ENCODE peak calls at places on chromosomes 16 and 17, in nine cellular contexts. V is cardiac muscle cell, P is HFFc6, G is kidney, F is AG04450, W is fibroblast of lung, K is WTC11, A is RWPE1, H is dorsolateral prefrontal cortex. X is an unnamed sample.

GRCh38 chr17:80195671-80196529 is 24.2 kb downstream of the SGSH start:
- DNase-seq in V (no peak), P (no peak), G (peak), F (no peak), W (no peak), K (peak), A (no peak), H (no peak), X (peak)

GRCh38 chr16:22092143-22092933 is at the start of gene VWA3A:
- DNase-seq in V (peak), P (peak), G (peak), F (peak), W (peak), K (peak), A (no peak), H (peak), X (no peak)

GRCh38 chr17:61048398-61049106 is 351.1 kb upstream of the TBX2 start:
- DNase-seq in V (peak), P (no peak), G (no peak), F (no peak), W (peak), K (no peak), A (no peak), H (no peak), X (no peak)

GRCh38 chr16:86515420-86515779 is 5.1 kb downstream of the FOXF1 start:
- DNase-seq in V (no peak), P (no peak), G (no peak), F (no peak), W (no peak), K (peak), A (no peak), H (no peak), X (no peak)

GRCh38 chr17:6712058-6712853 is 913 bp downstream of the SLC13A5 start:
- DNase-seq in V (peak), P (no peak), G (no peak), F (no peak), W (no peak), K (peak), A (peak), H (peak), X (no peak)

GRCh38 chr17:12773153-12773552 is 16.1 kb upstream of the ARHGAP44 start:
- DNase-seq in V (no peak), P (no peak), G (no peak), F (no peak), W (no peak), K (no peak), A (no peak), H (no peak), X (no peak)

GRCh38 chr17:65198653-65199382 is 61.6 kb downstream of the RGS9 start:
- DNase-seq in V (peak), P (peak), G (no peak), F (no peak), W (peak), K (no peak), A (peak), H (no peak), X (peak)

GRCh38 chr16:678858-679807 is 1.1 kb upstream of the STUB1 start:
- DNase-seq in V (peak), P (peak), G (peak), F (no peak), W (peak), K (peak), A (no peak), H (peak), X (peak)

GRCh38 chr16:87657621-87658192 is 55.4 kb downstream of the JPH3 start:
- DNase-seq in V (peak), P (no peak), G (no peak), F (no peak), W (no peak), K (peak), A (no peak), H (no peak), X (no peak)

GRCh38 chr16:83356266-83356665 is 451.5 kb upstream of the HSBP1 start:
- DNase-seq in V (peak), P (peak), G (no peak), F (peak), W (peak), K (peak), A (peak), H (no peak), X (peak)

GRCh38 chr17:65588194-65588808 is 26.9 kb upstream of the AXIN2 start:
- DNase-seq in V (no peak), P (no peak), G (peak), F (no peak), W (no peak), K (no peak), A (no peak), H (no peak), X (no peak)

GRCh38 chr16:7289299-7289698 is 43.3 kb upstream of the RBFOX1 start:
- DNase-seq in V (no peak), P (no peak), G (no peak), F (no peak), W (no peak), K (no peak), A (no peak), H (no peak), X (no peak)

GRCh38 chr16:7285520-7285919 is 47.1 kb upstream of the RBFOX1 start:
- DNase-seq in V (no peak), P (no peak), G (no peak), F (no peak), W (no peak), K (no peak), A (no peak), H (no peak), X (no peak)

GRCh38 chr16:7284780-7285179 is 47.9 kb upstream of the RBFOX1 start:
- DNase-seq in V (no peak), P (no peak), G (no peak), F (no peak), W (no peak), K (no peak), A (no peak), H (no peak), X (no peak)
- TF ChIP-seq CTCF in V (no peak), P (no peak), G (no peak), F (no peak), W (no peak), K (no peak), A (no peak), H (no peak), X (no peak)

DNA sequence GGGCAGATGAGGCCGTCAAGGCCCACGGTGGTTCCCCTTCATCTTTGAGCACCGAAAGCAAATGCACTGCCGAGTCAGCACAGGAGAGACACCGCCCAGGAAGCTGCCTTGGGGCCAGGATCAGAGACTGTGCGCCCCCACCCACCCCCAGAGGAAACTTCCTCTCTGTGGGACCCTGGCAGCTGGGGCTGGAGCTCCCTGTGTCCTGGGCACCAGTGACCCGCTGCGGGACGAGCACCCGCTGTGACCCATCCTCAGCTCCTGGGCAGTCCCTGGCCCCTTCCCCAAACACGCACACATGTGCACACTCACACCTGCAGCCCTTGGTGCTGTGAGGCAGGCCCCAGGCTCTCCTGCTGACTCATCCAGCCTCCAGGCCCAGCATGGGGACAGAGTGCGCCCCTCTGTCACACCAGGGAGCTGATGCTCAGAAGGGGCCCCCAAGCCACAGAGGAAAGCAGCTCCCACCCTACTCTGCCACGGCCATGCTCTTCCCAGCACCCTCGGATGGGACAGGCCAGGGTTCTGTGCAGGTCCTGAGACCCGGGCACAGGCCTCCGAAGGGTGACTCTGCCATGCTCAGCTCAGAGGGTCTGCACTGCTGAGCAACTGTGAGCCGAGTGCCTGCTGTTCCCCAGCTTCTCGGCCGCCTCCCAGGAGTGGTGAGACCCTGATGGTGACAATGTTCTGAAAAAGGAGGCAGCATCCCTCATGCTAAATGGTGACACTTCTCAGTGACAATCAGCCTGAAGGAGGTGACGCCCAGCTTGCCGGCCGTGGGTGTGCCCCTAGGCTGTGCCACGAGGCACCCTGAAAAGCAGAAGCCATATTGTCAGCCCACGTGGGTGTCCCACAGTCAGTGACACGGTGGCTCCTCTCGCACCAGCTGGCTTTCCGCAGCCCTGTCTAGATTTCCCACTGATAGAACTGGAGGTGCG is 3.6 kb downstream of the PIEZO1 start:
- DNase-seq in V (no peak), P (no peak), G (no peak), F (no peak), W (no peak), K (no peak), A (no peak), H (no peak), X (peak)
- TF ChIP-seq CTCF in V (no peak), P (no peak), G (no peak), F (no peak), W (no peak), K (no peak), A (no peak), H (no peak), X (no peak)

GRCh38 chr16:10033561-10033960 is 148.7 kb downstream of the GRIN2A start:
- DNase-seq in V (no peak), P (no peak), G (no peak), F (no peak), W (no peak), K (no peak), A (no peak), H (no peak), X (no peak)
- TF ChIP-seq CTCF in V (no peak), P (no peak), G (no peak), F (no peak), W (no peak), K (no peak), A (no peak), H (no peak), X (no peak)

GRCh38 chr17:15456972-15457722 is 10.3 kb downstream of the CDRT4 start:
- DNase-seq in V (peak), P (peak), G (no peak), F (peak), W (peak), K (no peak), A (no peak), H (peak), X (no peak)
- TF ChIP-seq CTCF in V (peak), P (peak), G (no peak), F (peak), W (peak), K (no peak), A (no peak), H (peak), X (no peak)

GRCh38 chr17:68539536-68540469 is 27.6 kb downstream of the PRKAR1A start:
- DNase-seq in V (peak), P (peak), G (no peak), F (no peak), W (peak), K (no peak), A (no peak), H (no peak), X (no peak)
- TF ChIP-seq CTCF in V (peak), P (peak), G (peak), F (peak), W (peak), K (no peak), A (peak), H (peak), X (peak)

DNA sequence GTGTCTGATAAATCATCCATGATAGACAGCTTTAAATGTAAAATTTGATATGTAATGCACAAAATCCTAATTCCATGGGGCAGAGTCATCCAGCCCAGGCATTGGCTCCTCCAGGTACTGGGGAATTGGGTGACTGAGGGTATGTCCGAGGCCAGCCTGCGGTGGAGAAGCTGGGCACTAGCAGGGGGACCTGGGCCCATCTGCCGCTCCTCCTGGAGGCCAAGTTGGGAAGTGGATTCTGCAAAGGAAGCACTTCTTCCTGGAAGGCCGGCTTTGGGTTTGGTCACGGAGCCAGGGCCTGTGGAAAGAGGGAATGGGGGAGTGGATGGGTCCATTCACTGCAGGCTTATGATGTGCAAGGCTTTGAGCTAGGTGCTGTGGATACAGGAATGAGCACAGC is 85.8 kb downstream of the GNAO1 start:
- DNase-seq in V (no peak), P (no peak), G (no peak), F (no peak), W (no peak), K (peak), A (no peak), H (peak), X (no peak)
- TF ChIP-seq CTCF in V (peak), P (peak), G (no peak), F (peak), W (no peak), K (peak), A (no peak), H (no peak), X (no peak)